ENCODE peak calls at places on chromosome 9, in ten cellular contexts. C is prostate gland, E is K562, Y is suprapubic skin, D is HCT116, O is stomach, N is HepG2, Q is spleen, L is sigmoid colon, S is endothelial cell of umbilical vein. I is an unnamed sample.

GRCh38 chr9:90103771-90104170 is 499.0 kb downstream of the GADD45G start:
- DNase-seq in C (no peak), E (no peak), Y (no peak), D (no peak), O (no peak), N (no peak), Q (no peak), L (no peak), S (no peak), I (no peak)

GRCh38 chr9:4155224-4156026 is 144.4 kb downstream of the GLIS3 start:
- DNase-seq in C (no peak), E (no peak), Y (no peak), D (no peak), O (no peak), N (no peak), Q (no peak), L (no peak), S (no peak), I (no peak)

GRCh38 chr9:130450344-130451003 is 5.7 kb downstream of the ASS1 start:
- DNase-seq in C (no peak), E (no peak), Y (no peak), D (no peak), O (peak; percentile 79), N (peak; percentile 90), Q (no peak), L (no peak), S (no peak), I (no peak)

GRCh38 chr9:4497395-4497794 is 7.1 kb downstream of the SLC1A1 start:
- DNase-seq in C (no peak), E (no peak), Y (no peak), D (no peak), O (no peak), N (no peak), Q (no peak), L (no peak), S (no peak), I (no peak)

GRCh38 chr9:135662758-135663450 is at the start of gene LCN9:
- DNase-seq in C (no peak), E (no peak), Y (no peak), D (no peak), O (no peak), N (no peak), Q (peak; percentile 41), L (no peak), S (no peak), I (no peak)

GRCh38 chr9:20200900-20201495 is 412.2 kb upstream of the SLC24A2 start:
- DNase-seq in C (peak; percentile 27), E (no peak), Y (no peak), D (no peak), O (no peak), N (no peak), Q (no peak), L (no peak), S (no peak), I (no peak)

GRCh38 chr9:78239506-78239905 is 3.6 kb downstream of the CEP78 start:
- DNase-seq in C (peak; percentile 38), E (peak; percentile 3), Y (no peak), D (no peak), O (peak; percentile 55), N (peak; percentile 62), Q (no peak), L (no peak), S (no peak), I (no peak)

GRCh38 chr9:111356567-111357244 is 26.7 kb upstream of the OR2K2 start:
- DNase-seq in C (no peak), E (peak; percentile 6), Y (peak; percentile 62), D (peak; percentile 52), O (no peak), N (no peak), Q (no peak), L (peak; percentile 69), S (peak; percentile 53), I (no peak)

GRCh38 chr9:87004016-87004415 is 56.7 kb upstream of the GAS1 start:
- DNase-seq in C (no peak), E (no peak), Y (no peak), D (no peak), O (no peak), N (no peak), Q (no peak), L (no peak), S (no peak), I (no peak)

GRCh38 chr9:87008667-87009066 is 61.4 kb upstream of the GAS1 start:
- DNase-seq in C (no peak), E (no peak), Y (no peak), D (no peak), O (no peak), N (no peak), Q (no peak), L (no peak), S (no peak), I (no peak)

GRCh38 chr9:87011551-87011950 is 64.2 kb upstream of the GAS1 start:
- DNase-seq in C (no peak), E (no peak), Y (no peak), D (no peak), O (no peak), N (no peak), Q (peak; percentile 65), L (no peak), S (no peak), I (no peak)

GRCh38 chr9:87006956-87007355 is 59.6 kb upstream of the GAS1 start:
- DNase-seq in C (no peak), E (no peak), Y (no peak), D (no peak), O (no peak), N (no peak), Q (no peak), L (no peak), S (no peak), I (no peak)

GRCh38 chr9:87007711-87008360 is 60.5 kb upstream of the GAS1 start:
- DNase-seq in C (no peak), E (no peak), Y (no peak), D (no peak), O (no peak), N (no peak), Q (no peak), L (no peak), S (no peak), I (no peak)
- H3K4me3 ChIP-seq in C (no peak overlapping the region), E (no peak overlapping the region), Y (no peak overlapping the region), D (no peak overlapping the region), O (no peak overlapping the region), N (no peak overlapping the region), Q (no peak overlapping the region), L (no peak overlapping the region), S (no peak overlapping the region), I (no peak overlapping the region)

GRCh38 chr9:127395491-127396252 is 1.3 kb upstream of the SLC2A8 start:
- DNase-seq in C (no peak), E (no peak), Y (no peak), D (no peak), O (no peak), N (peak; percentile 86), Q (peak; percentile 58), L (no peak), S (no peak), I (no peak)

GRCh38 chr9:127398715-127399400 is 1.9 kb downstream of the SLC2A8 start:
- DNase-seq in C (no peak), E (no peak), Y (no peak), D (no peak), O (no peak), N (no peak), Q (peak; percentile 61), L (peak; percentile 54), S (no peak), I (no peak)

GRCh38 chr9:127396808-127397721 is at the start of gene SLC2A8:
- DNase-seq in C (peak; percentile 100), E (peak; percentile 99), Y (peak; percentile 99), D (peak; percentile 99), O (peak; percentile 99), N (peak; percentile 99), Q (peak; percentile 98), L (peak; percentile 100), S (peak; percentile 100), I (peak; percentile 100)

GRCh38 chr9:127397722-127398647 is 1.0 kb downstream of the SLC2A8 start:
- DNase-seq in C (peak; percentile 21), E (peak; percentile 50), Y (no peak), D (no peak), O (peak; percentile 40), N (peak; percentile 36), Q (peak; percentile 89), L (peak; percentile 77), S (peak; percentile 68), I (no peak)

GRCh38 chr9:127396253-127396807 is 639 bp upstream of the SLC2A8 start:
- DNase-seq in C (no peak), E (no peak), Y (no peak), D (no peak), O (no peak), N (no peak), Q (no peak), L (peak; percentile 65), S (no peak), I (no peak)
- TF ChIP-seq POLR2AphosphoS5 in C (no peak), E (no peak), Y (no peak), D (no peak), O (no peak), N (peak; percentile 72), Q (no peak), L (no peak), S (no peak), I (no peak)

GRCh38 chr9:124658165-124659017 is 112.7 kb downstream of the NR6A1 start:
- DNase-seq in C (peak; percentile 69), E (peak; percentile 88), Y (peak; percentile 63), D (peak; percentile 93), O (peak; percentile 59), N (peak; percentile 76), Q (peak; percentile 74), L (peak; percentile 73), S (peak; percentile 95), I (no peak)

GRCh38 chr9:124660341-124660801 is 110.7 kb downstream of the NR6A1 start:
- DNase-seq in C (no peak), E (peak; percentile 42), Y (no peak), D (no peak), O (no peak), N (peak; percentile 36), Q (no peak), L (no peak), S (peak; percentile 87), I (no peak)

GRCh38 chr9:124657526-124657925 is 113.6 kb downstream of the NR6A1 start:
- DNase-seq in C (no peak), E (peak; percentile 29), Y (no peak), D (no peak), O (no peak), N (no peak), Q (no peak), L (no peak), S (no peak), I (no peak)

GRCh38 chr9:124661184-124661755 is 109.8 kb downstream of the NR6A1 start:
- DNase-seq in C (no peak), E (peak; percentile 34), Y (no peak), D (no peak), O (no peak), N (no peak), Q (no peak), L (no peak), S (peak; percentile 17), I (no peak)

DNA sequence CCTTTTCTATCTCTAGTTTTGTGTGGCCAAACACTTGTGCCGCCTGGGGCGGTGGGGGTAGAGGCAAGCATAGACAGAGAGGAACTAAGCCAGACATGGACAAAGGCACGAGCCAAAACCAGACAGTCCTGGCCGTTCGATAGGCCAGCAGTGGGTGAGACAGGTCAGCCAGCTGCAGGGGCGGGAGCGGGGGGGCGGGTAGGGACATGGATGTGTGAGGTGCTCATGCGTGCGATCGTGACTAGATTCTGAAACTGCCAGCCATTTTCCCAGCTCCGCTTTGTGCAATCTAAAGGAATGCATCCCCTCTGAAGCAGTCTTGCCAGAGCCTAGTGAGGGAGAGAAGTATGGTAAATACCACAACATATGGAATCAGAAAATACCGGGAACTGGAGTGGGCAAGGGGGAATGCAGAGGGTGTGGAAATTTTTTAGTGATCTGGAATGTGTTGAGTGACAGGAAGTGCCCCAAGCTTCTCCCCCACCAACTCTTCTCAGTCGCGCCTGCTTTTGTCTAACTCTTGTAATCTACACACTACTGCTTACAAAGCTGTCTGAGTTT is 111.9 kb downstream of the NR6A1 start:
- DNase-seq in C (peak; percentile 46), E (peak; percentile 97), Y (peak; percentile 82), D (no peak), O (peak; percentile 53), N (peak; percentile 93), Q (peak; percentile 83), L (peak; percentile 83), S (peak; percentile 89), I (no peak)
- TF ChIP-seq POLR2A in C (no peak), E (peak; percentile 73), Y (no peak), D (no peak), O (no peak), N (peak; percentile 84), Q (no peak), L (no peak), S (peak; percentile 72), I (no peak)

GRCh38 chr9:121700831-121701419 is 49.5 kb downstream of the DAB2IP start:
- DNase-seq in C (no peak), E (no peak), Y (no peak), D (no peak), O (no peak), N (no peak), Q (no peak), L (no peak), S (peak; percentile 55), I (no peak)

GRCh38 chr9:121704281-121704680 is 52.8 kb downstream of the DAB2IP start:
- DNase-seq in C (no peak), E (no peak), Y (no peak), D (no peak), O (no peak), N (no peak), Q (no peak), L (no peak), S (no peak), I (no peak)

GRCh38 chr9:121701736-121702261 is 50.4 kb downstream of the DAB2IP start:
- DNase-seq in C (no peak), E (no peak), Y (no peak), D (no peak), O (no peak), N (no peak), Q (no peak), L (no peak), S (no peak), I (no peak)

GRCh38 chr9:121700165-121700830 is 48.9 kb downstream of the DAB2IP start:
- DNase-seq in C (peak; percentile 93), E (no peak), Y (peak; percentile 80), D (no peak), O (peak; percentile 85), N (no peak), Q (peak; percentile 84), L (peak; percentile 85), S (peak; percentile 72), I (peak; percentile 96)

GRCh38 chr9:121703014-121703734 is 51.7 kb downstream of the DAB2IP start:
- DNase-seq in C (no peak), E (no peak), Y (no peak), D (no peak), O (no peak), N (no peak), Q (no peak), L (no peak), S (no peak), I (no peak)
- H3K4me3 ChIP-seq in C (no peak overlapping the region), E (no peak overlapping the region), Y (no peak overlapping the region), D (no peak overlapping the region), O (no peak overlapping the region), N (no peak overlapping the region), Q (no peak overlapping the region), L (no peak overlapping the region), S (no peak overlapping the region), I (no peak overlapping the region)

I was measured in vagina.